ENCODE peak calls at places on chromosomes 1 and 21, in four cellular contexts. One of them, this sample, is unnamed.

GRCh38 chr1:237799762-237800474 is 90.8 kb downstream of the ZP4 start:
- DNase-seq in HFF-Myc: no peak
- DNase-seq in mucosa of descending colon: peak
- DNase-seq in central memory CD8-positive, alpha-beta T cell: no peak
- DNase-seq in this sample: peak

GRCh38 chr1:155940993-155941844 is at the start of gene RXFP4:
- DNase-seq in HFF-Myc: no peak
- DNase-seq in central memory CD8-positive, alpha-beta T cell: no peak
- DNase-seq in mucosa of descending colon: peak
- DNase-seq in this sample: no peak

GRCh38 chr1:51044834-51045233 is 57.2 kb upstream of the C1orf185 start:
- DNase-seq in HFF-Myc: no peak
- DNase-seq in central memory CD8-positive, alpha-beta T cell: no peak
- DNase-seq in mucosa of descending colon: no peak
- DNase-seq in this sample: no peak

GRCh38 chr1:62800274-62800673 is 16.3 kb downstream of the ATG4C start:
- DNase-seq in HFF-Myc: no peak
- DNase-seq in mucosa of descending colon: no peak
- DNase-seq in central memory CD8-positive, alpha-beta T cell: no peak
- DNase-seq in this sample: no peak

GRCh38 chr1:204697893-204698292 is 12.4 kb upstream of the LRRN2 start:
- DNase-seq in HFF-Myc: no peak
- DNase-seq in mucosa of descending colon: no peak
- DNase-seq in central memory CD8-positive, alpha-beta T cell: no peak
- DNase-seq in this sample: no peak

GRCh38 chr1:227449051-227449450 is 114.3 kb upstream of the ZNF678 start:
- DNase-seq in central memory CD8-positive, alpha-beta T cell: no peak
- DNase-seq in mucosa of descending colon: no peak
- DNase-seq in HFF-Myc: no peak
- DNase-seq in this sample: no peak

GRCh38 chr1:60583696-60584095 is 498.7 kb upstream of the NFIA start:
- DNase-seq in central memory CD8-positive, alpha-beta T cell: no peak
- DNase-seq in mucosa of descending colon: no peak
- DNase-seq in HFF-Myc: no peak
- DNase-seq in this sample: no peak

GRCh38 chr1:14372526-14372925 is 226.0 kb upstream of the KAZN start:
- DNase-seq in HFF-Myc: no peak
- DNase-seq in mucosa of descending colon: no peak
- DNase-seq in central memory CD8-positive, alpha-beta T cell: no peak
- DNase-seq in this sample: no peak

GRCh38 chr21:27954806-27955205 is 987.9 kb upstream of the ADAMTS5 start:
- DNase-seq in central memory CD8-positive, alpha-beta T cell: no peak
- DNase-seq in mucosa of descending colon: no peak
- DNase-seq in HFF-Myc: peak
- DNase-seq in this sample: no peak

GRCh38 chr1:3081171-3081683 is 12.2 kb downstream of the PRDM16 start:
- DNase-seq in mucosa of descending colon: no peak
- DNase-seq in central memory CD8-positive, alpha-beta T cell: no peak
- DNase-seq in HFF-Myc: no peak
- DNase-seq in this sample: no peak

GRCh38 chr1:16342331-16343062 is 9.8 kb downstream of the FBXO42 start:
- DNase-seq in central memory CD8-positive, alpha-beta T cell: no peak
- DNase-seq in mucosa of descending colon: no peak
- DNase-seq in HFF-Myc: no peak
- DNase-seq in this sample: no peak

GRCh38 chr1:37423810-37424209 is 50.6 kb upstream of the ZC3H12A start:
- DNase-seq in central memory CD8-positive, alpha-beta T cell: no peak
- DNase-seq in HFF-Myc: no peak
- DNase-seq in mucosa of descending colon: no peak
- DNase-seq in this sample: no peak

GRCh38 chr1:212162635-212163034 is 122.6 kb upstream of the PPP2R5A start:
- DNase-seq in HFF-Myc: peak
- DNase-seq in mucosa of descending colon: no peak
- DNase-seq in central memory CD8-positive, alpha-beta T cell: no peak
- DNase-seq in this sample: no peak

GRCh38 chr1:62673629-62674028 is 14.6 kb downstream of the DOCK7 start:
- DNase-seq in central memory CD8-positive, alpha-beta T cell: no peak
- DNase-seq in mucosa of descending colon: no peak
- DNase-seq in HFF-Myc: no peak
- DNase-seq in this sample: no peak

GRCh38 chr1:183019860-183020259 is 3.4 kb upstream of the LAMC1 start:
- DNase-seq in central memory CD8-positive, alpha-beta T cell: no peak
- DNase-seq in HFF-Myc: no peak
- DNase-seq in mucosa of descending colon: no peak
- DNase-seq in this sample: no peak

GRCh38 chr1:162822391-162823200 is 32.1 kb downstream of the HSD17B7 start:
- DNase-seq in HFF-Myc: no peak
- DNase-seq in mucosa of descending colon: peak
- DNase-seq in central memory CD8-positive, alpha-beta T cell: no peak
- DNase-seq in this sample: no peak

GRCh38 chr1:242147096-242147976 is 148.4 kb upstream of the MAP1LC3C start:
- DNase-seq in mucosa of descending colon: no peak
- DNase-seq in HFF-Myc: no peak
- DNase-seq in central memory CD8-positive, alpha-beta T cell: no peak
- DNase-seq in this sample: no peak

GRCh38 chr21:41283211-41283818 is 33.3 kb upstream of the FAM3B start:
- DNase-seq in HFF-Myc: peak
- DNase-seq in central memory CD8-positive, alpha-beta T cell: no peak
- DNase-seq in mucosa of descending colon: no peak
- DNase-seq in this sample: peak